ENCODE peak calls at places on chromosomes 7 and 10, in eight cellular contexts. One of them, this sample, is unnamed.

GRCh38 chr7:157834501-157835143 is 497.8 kb downstream of the DNAJB6 start:
- DNase-seq in suprapubic skin: no peak
- DNase-seq in HFF-Myc: no peak
- DNase-seq in GM20000: no peak
- DNase-seq in endothelial cell: no peak
- DNase-seq in uterus: no peak
- DNase-seq in IMR-90: no peak
- DNase-seq in Calu3: no peak
- DNase-seq in this sample: no peak

GRCh38 chr7:154690411-154690810 is 312.5 kb downstream of the PAXIP1 start:
- DNase-seq in Calu3: no peak
- DNase-seq in uterus: no peak
- DNase-seq in suprapubic skin: no peak
- DNase-seq in GM20000: no peak
- DNase-seq in endothelial cell: no peak
- DNase-seq in IMR-90: no peak
- DNase-seq in HFF-Myc: no peak
- DNase-seq in this sample: no peak

GRCh38 chr10:36574212-36574611 is 551.2 kb upstream of the ANKRD30A start:
- DNase-seq in endothelial cell: no peak
- DNase-seq in IMR-90: peak; percentile 6
- DNase-seq in uterus: no peak
- DNase-seq in suprapubic skin: no peak
- DNase-seq in HFF-Myc: no peak
- DNase-seq in GM20000: no peak
- DNase-seq in Calu3: no peak
- DNase-seq in this sample: no peak

GRCh38 chr10:62153191-62153590 is 115.5 kb downstream of the RTKN2 start:
- DNase-seq in uterus: no peak
- DNase-seq in HFF-Myc: no peak
- DNase-seq in GM20000: no peak
- DNase-seq in IMR-90: peak; percentile 85
- DNase-seq in endothelial cell: no peak
- DNase-seq in suprapubic skin: no peak
- DNase-seq in Calu3: no peak
- DNase-seq in this sample: no peak

GRCh38 chr7:146948708-146949107 is 832.1 kb downstream of the CNTNAP2 start:
- DNase-seq in IMR-90: no peak
- DNase-seq in HFF-Myc: no peak
- DNase-seq in endothelial cell: no peak
- DNase-seq in Calu3: no peak
- DNase-seq in GM20000: no peak
- DNase-seq in suprapubic skin: no peak
- DNase-seq in uterus: no peak
- DNase-seq in this sample: no peak

GRCh38 chr10:71232089-71232998 is 20.0 kb downstream of the UNC5B start:
- DNase-seq in endothelial cell: no peak
- DNase-seq in uterus: peak; percentile 72
- DNase-seq in GM20000: no peak
- DNase-seq in suprapubic skin: peak; percentile 73
- DNase-seq in IMR-90: no peak
- DNase-seq in Calu3: no peak
- DNase-seq in HFF-Myc: no peak
- DNase-seq in this sample: no peak

GRCh38 chr7:131061158-131061557 is 266.5 kb upstream of the MKLN1 start:
- DNase-seq in GM20000: no peak
- DNase-seq in IMR-90: no peak
- DNase-seq in HFF-Myc: no peak
- DNase-seq in Calu3: no peak
- DNase-seq in uterus: no peak
- DNase-seq in endothelial cell: no peak
- DNase-seq in suprapubic skin: no peak
- DNase-seq in this sample: no peak

GRCh38 chr7:102321351-102322201 is 34.7 kb downstream of the SPDYE6 start:
- DNase-seq in uterus: no peak
- DNase-seq in HFF-Myc: no peak
- DNase-seq in IMR-90: no peak
- DNase-seq in suprapubic skin: peak; percentile 52
- DNase-seq in GM20000: peak; percentile 72
- DNase-seq in Calu3: no peak
- DNase-seq in endothelial cell: peak; percentile 46
- DNase-seq in this sample: peak; percentile 12

GRCh38 chr10:109978481-109978880 is 29.3 kb upstream of the ADD3 start:
- DNase-seq in suprapubic skin: peak; percentile 75
- DNase-seq in IMR-90: peak; percentile 57
- DNase-seq in uterus: peak; percentile 24
- DNase-seq in endothelial cell: peak; percentile 65
- DNase-seq in HFF-Myc: no peak
- DNase-seq in GM20000: peak; percentile 43
- DNase-seq in Calu3: peak; percentile 41
- DNase-seq in this sample: peak; percentile 82

GRCh38 chr10:62136931-62137330 is 131.7 kb downstream of the RTKN2 start:
- DNase-seq in Calu3: no peak
- DNase-seq in suprapubic skin: no peak
- DNase-seq in GM20000: no peak
- DNase-seq in IMR-90: peak; percentile 90
- DNase-seq in HFF-Myc: peak; percentile 70
- DNase-seq in uterus: no peak
- DNase-seq in endothelial cell: no peak
- DNase-seq in this sample: no peak

GRCh38 chr7:45588466-45588865 is 14.3 kb downstream of the ADCY1 start:
- DNase-seq in GM20000: no peak
- DNase-seq in IMR-90: no peak
- DNase-seq in HFF-Myc: no peak
- DNase-seq in uterus: no peak
- DNase-seq in suprapubic skin: peak; percentile 27
- DNase-seq in endothelial cell: no peak
- DNase-seq in Calu3: no peak
- DNase-seq in this sample: no peak

GRCh38 chr10:21406595-21407218 is 118.8 kb downstream of the SKIDA1 start:
- DNase-seq in HFF-Myc: no peak
- DNase-seq in uterus: no peak
- DNase-seq in Calu3: no peak
- DNase-seq in endothelial cell: no peak
- DNase-seq in suprapubic skin: no peak
- DNase-seq in IMR-90: peak; percentile 62
- DNase-seq in GM20000: no peak
- DNase-seq in this sample: peak; percentile 13

GRCh38 chr10:91603173-91603572 is 29.7 kb downstream of the PPP1R3C start:
- DNase-seq in endothelial cell: no peak
- DNase-seq in uterus: no peak
- DNase-seq in Calu3: no peak
- DNase-seq in suprapubic skin: no peak
- DNase-seq in IMR-90: no peak
- DNase-seq in HFF-Myc: no peak
- DNase-seq in GM20000: no peak
- DNase-seq in this sample: no peak

GRCh38 chr7:35004531-35005096 is 32.7 kb downstream of the DPY19L1 start:
- DNase-seq in IMR-90: peak; percentile 35
- DNase-seq in suprapubic skin: no peak
- DNase-seq in endothelial cell: no peak
- DNase-seq in HFF-Myc: no peak
- DNase-seq in GM20000: no peak
- DNase-seq in uterus: no peak
- DNase-seq in Calu3: peak; percentile 63
- DNase-seq in this sample: no peak

GRCh38 chr7:27245798-27246691 is 3.4 kb downstream of the EVX1 start:
- DNase-seq in uterus: no peak
- DNase-seq in suprapubic skin: no peak
- DNase-seq in GM20000: peak; percentile 31
- DNase-seq in IMR-90: no peak
- DNase-seq in endothelial cell: no peak
- DNase-seq in HFF-Myc: no peak
- DNase-seq in Calu3: peak; percentile 69
- DNase-seq in this sample: peak; percentile 34

GRCh38 chr7:121376982-121377381 is 19.1 kb downstream of the FAM3C start:
- DNase-seq in uterus: no peak
- DNase-seq in endothelial cell: no peak
- DNase-seq in GM20000: no peak
- DNase-seq in Calu3: no peak
- DNase-seq in HFF-Myc: no peak
- DNase-seq in suprapubic skin: no peak
- DNase-seq in IMR-90: no peak
- DNase-seq in this sample: no peak

GRCh38 chr7:121371367-121371766 is 24.7 kb downstream of the FAM3C start:
- DNase-seq in suprapubic skin: no peak
- DNase-seq in endothelial cell: no peak
- DNase-seq in IMR-90: no peak
- DNase-seq in GM20000: no peak
- DNase-seq in Calu3: no peak
- DNase-seq in HFF-Myc: no peak
- DNase-seq in uterus: no peak
- DNase-seq in this sample: no peak

GRCh38 chr7:121372376-121373024 is 23.6 kb downstream of the FAM3C start:
- DNase-seq in IMR-90: peak; percentile 6
- DNase-seq in GM20000: peak; percentile 32
- DNase-seq in HFF-Myc: no peak
- DNase-seq in Calu3: no peak
- DNase-seq in endothelial cell: no peak
- DNase-seq in uterus: no peak
- DNase-seq in suprapubic skin: no peak
- DNase-seq in this sample: peak; percentile 13

GRCh38 chr7:121369462-121369861 is 26.6 kb downstream of the FAM3C start:
- DNase-seq in Calu3: peak; percentile 8
- DNase-seq in uterus: no peak
- DNase-seq in HFF-Myc: no peak
- DNase-seq in GM20000: no peak
- DNase-seq in IMR-90: peak; percentile 51
- DNase-seq in endothelial cell: no peak
- DNase-seq in suprapubic skin: no peak
- DNase-seq in this sample: peak; percentile 16

DNA sequence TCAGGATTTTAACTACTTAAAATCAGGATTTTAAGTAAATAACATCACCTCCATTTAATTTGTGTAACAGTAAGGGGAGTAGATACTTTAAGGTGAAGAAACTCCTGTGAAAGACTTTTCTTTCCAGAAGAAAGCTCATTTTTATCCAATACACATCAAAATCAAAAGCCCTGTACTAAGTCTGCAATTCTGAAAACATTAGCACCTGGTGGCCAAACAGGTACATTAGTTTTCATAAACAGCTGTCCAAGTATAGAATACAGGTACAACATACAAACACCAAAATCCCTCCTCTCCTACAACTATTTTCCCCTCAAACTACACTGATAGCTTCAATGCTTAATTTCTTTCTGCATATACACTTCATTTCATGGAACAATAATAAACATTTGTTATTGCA is 22.9 kb downstream of the FAM3C start:
- DNase-seq in suprapubic skin: no peak
- DNase-seq in Calu3: no peak
- DNase-seq in GM20000: no peak
- DNase-seq in endothelial cell: no peak
- DNase-seq in uterus: no peak
- DNase-seq in HFF-Myc: no peak
- DNase-seq in IMR-90: no peak
- DNase-seq in this sample: no peak
- TF ChIP-seq CTCF in suprapubic skin: no peak
- TF ChIP-seq CTCF in Calu3: no peak
- TF ChIP-seq CTCF in GM20000: no peak
- TF ChIP-seq CTCF in endothelial cell: peak; percentile 51
- TF ChIP-seq CTCF in uterus: no peak
- TF ChIP-seq CTCF in HFF-Myc: no peak
- TF ChIP-seq CTCF in IMR-90: no peak
- TF ChIP-seq CTCF in this sample: no peak

DNA sequence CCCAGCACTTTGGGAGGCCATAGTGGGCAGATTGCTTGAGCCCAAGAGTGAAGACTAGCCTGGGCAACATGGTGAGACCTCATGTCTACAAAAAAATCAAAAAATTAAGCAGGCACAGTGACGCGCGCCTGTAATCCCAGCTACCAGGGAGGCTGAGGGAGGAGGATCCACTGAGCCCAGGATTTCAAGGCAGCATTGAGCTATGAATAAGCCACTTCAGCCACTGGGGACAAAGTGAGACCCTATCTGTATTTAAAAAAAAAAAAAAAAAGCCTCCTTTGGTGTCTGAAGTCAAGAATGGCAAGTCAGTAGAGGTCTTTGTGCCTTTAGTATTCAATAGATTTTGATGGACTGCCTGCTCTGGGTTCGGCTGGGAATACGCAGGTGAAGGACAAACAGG is 85.7 kb downstream of the RALA start:
- DNase-seq in endothelial cell: no peak
- DNase-seq in Calu3: no peak
- DNase-seq in suprapubic skin: no peak
- DNase-seq in IMR-90: no peak
- DNase-seq in GM20000: no peak
- DNase-seq in uterus: no peak
- DNase-seq in HFF-Myc: no peak
- DNase-seq in this sample: no peak
- TF ChIP-seq CTCF in endothelial cell: no peak
- TF ChIP-seq CTCF in Calu3: no peak
- TF ChIP-seq CTCF in suprapubic skin: no peak
- TF ChIP-seq CTCF in IMR-90: no peak
- TF ChIP-seq CTCF in GM20000: no peak
- TF ChIP-seq CTCF in uterus: no peak
- TF ChIP-seq CTCF in HFF-Myc: no peak
- TF ChIP-seq CTCF in this sample: no peak

DNA sequence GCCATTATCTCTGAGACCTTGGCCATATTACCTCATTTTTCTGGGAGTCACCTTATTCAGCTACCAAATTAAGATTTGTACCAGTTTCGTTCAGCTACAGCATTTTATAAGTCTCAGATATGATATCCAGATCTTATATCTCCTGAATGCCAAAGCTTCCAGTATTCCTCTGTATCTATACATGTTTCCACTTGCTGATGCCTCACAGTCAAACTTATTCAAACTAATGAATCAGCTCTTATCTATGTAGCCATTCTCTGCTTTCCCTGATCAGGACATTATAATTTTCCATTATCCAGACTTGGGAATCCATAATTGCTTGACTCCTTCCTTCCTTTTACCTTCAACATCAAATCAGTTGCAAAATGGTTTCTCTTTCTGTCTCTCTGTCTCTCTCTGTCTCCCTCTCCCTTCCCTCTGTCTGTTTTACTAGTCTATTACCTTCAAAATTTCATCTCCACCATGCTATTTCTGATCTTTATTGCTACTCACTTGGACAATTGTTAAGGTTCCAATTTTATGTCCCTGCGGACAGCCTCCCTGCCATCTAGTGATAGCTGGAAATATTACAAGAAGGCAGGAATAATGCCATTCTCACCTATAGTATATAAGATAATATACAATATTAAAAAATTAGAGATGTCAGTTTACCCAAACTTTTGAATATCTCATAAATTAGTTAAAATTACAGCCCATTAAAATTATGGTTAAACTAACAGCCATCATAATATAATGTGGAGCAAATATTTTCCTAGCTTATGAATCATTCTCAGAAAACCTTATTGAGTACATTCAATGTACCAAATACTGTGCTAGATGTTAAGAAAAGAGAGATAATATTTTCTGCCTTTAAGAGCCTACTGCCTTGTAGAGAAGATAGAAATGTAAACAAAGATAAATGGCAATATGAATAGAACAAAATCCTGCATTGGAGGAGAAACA is 89.8 kb downstream of the PCLO start:
- DNase-seq in endothelial cell: no peak
- DNase-seq in uterus: no peak
- DNase-seq in HFF-Myc: no peak
- DNase-seq in GM20000: no peak
- DNase-seq in suprapubic skin: no peak
- DNase-seq in Calu3: no peak
- DNase-seq in IMR-90: no peak
- DNase-seq in this sample: no peak
- TF ChIP-seq CTCF in endothelial cell: peak; percentile 24
- TF ChIP-seq CTCF in uterus: no peak
- TF ChIP-seq CTCF in HFF-Myc: no peak
- TF ChIP-seq CTCF in GM20000: no peak
- TF ChIP-seq CTCF in suprapubic skin: no peak
- TF ChIP-seq CTCF in Calu3: no peak
- TF ChIP-seq CTCF in IMR-90: no peak
- TF ChIP-seq CTCF in this sample: no peak

GRCh38 chr7:77558598-77558997 is 21.5 kb downstream of the PTPN12 start:
- DNase-seq in HFF-Myc: no peak
- DNase-seq in Calu3: no peak
- DNase-seq in endothelial cell: no peak
- DNase-seq in suprapubic skin: no peak
- DNase-seq in GM20000: no peak
- DNase-seq in uterus: no peak
- DNase-seq in IMR-90: no peak
- DNase-seq in this sample: no peak
- TF ChIP-seq CTCF in HFF-Myc: no peak
- TF ChIP-seq CTCF in Calu3: no peak
- TF ChIP-seq CTCF in endothelial cell: no peak
- TF ChIP-seq CTCF in suprapubic skin: no peak
- TF ChIP-seq CTCF in GM20000: no peak
- TF ChIP-seq CTCF in uterus: no peak
- TF ChIP-seq CTCF in IMR-90: no peak
- TF ChIP-seq CTCF in this sample: no peak

This sample was measured in activated CD8-positive, alpha-beta T cell treated with anti-CD3 and anti-CD28 coated beads for 36 hours.